ENCODE peak calls at places on chromosomes 5 and 9, in four cellular contexts. One of them, this sample, is unnamed.

GRCh38 chr5:42591026-42591425 is 165.6 kb upstream of the CCDC152 start:
- DNase-seq in fibroblast of mammary gland: peak; percentile 45
- DNase-seq in activated CD4-positive, alpha-beta T cell treated with anti-CD3 and anti-CD28 coated beads, Interleukin-2, amount 10 ng/mL, durations not matched to agents 7 days and 5 days: no peak
- DNase-seq in activated CD8-positive, alpha-beta memory T cell treated with anti-CD3 and anti-CD28 coated beads, Interleukin-2, amount 50 U/mL, for 48 hours: no peak
- DNase-seq in this sample: no peak

GRCh38 chr5:19240150-19240549 is 747.9 kb downstream of the CDH18 start:
- DNase-seq in fibroblast of mammary gland: peak; percentile 1
- DNase-seq in activated CD4-positive, alpha-beta T cell treated with anti-CD3 and anti-CD28 coated beads, Interleukin-2, amount 10 ng/mL, durations not matched to agents 7 days and 5 days: no peak
- DNase-seq in activated CD8-positive, alpha-beta memory T cell treated with anti-CD3 and anti-CD28 coated beads, Interleukin-2, amount 50 U/mL, for 48 hours: no peak
- DNase-seq in this sample: no peak

GRCh38 chr9:124800306-124801259 is 23.6 kb downstream of the OLFML2A start:
- DNase-seq in fibroblast of mammary gland: peak; percentile 24
- DNase-seq in activated CD4-positive, alpha-beta T cell treated with anti-CD3 and anti-CD28 coated beads, Interleukin-2, amount 10 ng/mL, durations not matched to agents 7 days and 5 days: no peak
- DNase-seq in activated CD8-positive, alpha-beta memory T cell treated with anti-CD3 and anti-CD28 coated beads, Interleukin-2, amount 50 U/mL, for 48 hours: no peak
- DNase-seq in this sample: no peak

GRCh38 chr5:149990518-149991376 is 9.7 kb downstream of the TIGD6 start:
- DNase-seq in fibroblast of mammary gland: peak; percentile 74
- DNase-seq in activated CD4-positive, alpha-beta T cell treated with anti-CD3 and anti-CD28 coated beads, Interleukin-2, amount 10 ng/mL, durations not matched to agents 7 days and 5 days: peak; percentile 74
- DNase-seq in activated CD8-positive, alpha-beta memory T cell treated with anti-CD3 and anti-CD28 coated beads, Interleukin-2, amount 50 U/mL, for 48 hours: peak; percentile 69
- DNase-seq in this sample: peak; percentile 86

GRCh38 chr5:72234265-72234700 is 85.8 kb downstream of the MRPS27 start:
- DNase-seq in fibroblast of mammary gland: peak; percentile 67
- DNase-seq in activated CD4-positive, alpha-beta T cell treated with anti-CD3 and anti-CD28 coated beads, Interleukin-2, amount 10 ng/mL, durations not matched to agents 7 days and 5 days: peak; percentile 41
- DNase-seq in activated CD8-positive, alpha-beta memory T cell treated with anti-CD3 and anti-CD28 coated beads, Interleukin-2, amount 50 U/mL, for 48 hours: no peak
- DNase-seq in this sample: no peak

GRCh38 chr5:116492016-116492623 is 82.5 kb downstream of the SEMA6A start:
- DNase-seq in fibroblast of mammary gland: peak; percentile 94
- DNase-seq in activated CD4-positive, alpha-beta T cell treated with anti-CD3 and anti-CD28 coated beads, Interleukin-2, amount 10 ng/mL, durations not matched to agents 7 days and 5 days: peak; percentile 12
- DNase-seq in activated CD8-positive, alpha-beta memory T cell treated with anti-CD3 and anti-CD28 coated beads, Interleukin-2, amount 50 U/mL, for 48 hours: no peak
- DNase-seq in this sample: no peak

GRCh38 chr9:19935422-19935821 is 146.6 kb upstream of the SLC24A2 start:
- DNase-seq in fibroblast of mammary gland: no peak
- DNase-seq in activated CD4-positive, alpha-beta T cell treated with anti-CD3 and anti-CD28 coated beads, Interleukin-2, amount 10 ng/mL, durations not matched to agents 7 days and 5 days: no peak
- DNase-seq in activated CD8-positive, alpha-beta memory T cell treated with anti-CD3 and anti-CD28 coated beads, Interleukin-2, amount 50 U/mL, for 48 hours: no peak
- DNase-seq in this sample: no peak

GRCh38 chr5:52734557-52734956 is 53.2 kb upstream of the ITGA1 start:
- DNase-seq in fibroblast of mammary gland: no peak
- DNase-seq in activated CD4-positive, alpha-beta T cell treated with anti-CD3 and anti-CD28 coated beads, Interleukin-2, amount 10 ng/mL, durations not matched to agents 7 days and 5 days: no peak
- DNase-seq in activated CD8-positive, alpha-beta memory T cell treated with anti-CD3 and anti-CD28 coated beads, Interleukin-2, amount 50 U/mL, for 48 hours: no peak
- DNase-seq in this sample: no peak

GRCh38 chr9:78023003-78023741 is 8.4 kb downstream of the GNAQ start:
- DNase-seq in fibroblast of mammary gland: peak; percentile 85
- DNase-seq in activated CD4-positive, alpha-beta T cell treated with anti-CD3 and anti-CD28 coated beads, Interleukin-2, amount 10 ng/mL, durations not matched to agents 7 days and 5 days: no peak
- DNase-seq in activated CD8-positive, alpha-beta memory T cell treated with anti-CD3 and anti-CD28 coated beads, Interleukin-2, amount 50 U/mL, for 48 hours: no peak
- DNase-seq in this sample: no peak

GRCh38 chr5:31963358-31963757 is 210.8 kb downstream of the GOLPH3 start:
- DNase-seq in fibroblast of mammary gland: peak; percentile 30
- DNase-seq in activated CD4-positive, alpha-beta T cell treated with anti-CD3 and anti-CD28 coated beads, Interleukin-2, amount 10 ng/mL, durations not matched to agents 7 days and 5 days: no peak
- DNase-seq in activated CD8-positive, alpha-beta memory T cell treated with anti-CD3 and anti-CD28 coated beads, Interleukin-2, amount 50 U/mL, for 48 hours: no peak
- DNase-seq in this sample: no peak

GRCh38 chr9:7147136-7148090 is 389.6 kb downstream of the KDM4C start:
- DNase-seq in fibroblast of mammary gland: no peak
- DNase-seq in activated CD4-positive, alpha-beta T cell treated with anti-CD3 and anti-CD28 coated beads, Interleukin-2, amount 10 ng/mL, durations not matched to agents 7 days and 5 days: no peak
- DNase-seq in activated CD8-positive, alpha-beta memory T cell treated with anti-CD3 and anti-CD28 coated beads, Interleukin-2, amount 50 U/mL, for 48 hours: no peak
- DNase-seq in this sample: no peak

GRCh38 chr5:583645-584044 is 28.5 kb upstream of the CEP72 start:
- DNase-seq in fibroblast of mammary gland: no peak
- DNase-seq in activated CD4-positive, alpha-beta T cell treated with anti-CD3 and anti-CD28 coated beads, Interleukin-2, amount 10 ng/mL, durations not matched to agents 7 days and 5 days: no peak
- DNase-seq in activated CD8-positive, alpha-beta memory T cell treated with anti-CD3 and anti-CD28 coated beads, Interleukin-2, amount 50 U/mL, for 48 hours: no peak
- DNase-seq in this sample: no peak

GRCh38 chr5:127705120-127705892 is 2.1 kb downstream of the CCDC192 start:
- DNase-seq in fibroblast of mammary gland: peak; percentile 92
- DNase-seq in activated CD4-positive, alpha-beta T cell treated with anti-CD3 and anti-CD28 coated beads, Interleukin-2, amount 10 ng/mL, durations not matched to agents 7 days and 5 days: no peak
- DNase-seq in activated CD8-positive, alpha-beta memory T cell treated with anti-CD3 and anti-CD28 coated beads, Interleukin-2, amount 50 U/mL, for 48 hours: no peak
- DNase-seq in this sample: no peak